ENCODE peak calls at places on chromosomes 12 and 14, in six cellular contexts. One of them, this sample, is unnamed.

GRCh38 chr12:40325349-40325960 is 100.7 kb downstream of the LRRK2 start:
- DNase-seq in omental fat pad: no peak
- DNase-seq in brain microvascular endothelial cell: peak; percentile 13
- DNase-seq in CD8-positive, alpha-beta T cell: no peak
- DNase-seq in mesothelial cell of epicardium: no peak
- DNase-seq in glutamatergic neuron: no peak
- DNase-seq in this sample: no peak

GRCh38 chr12:7555752-7556151 is 52.2 kb upstream of the CD163 start:
- DNase-seq in CD8-positive, alpha-beta T cell: no peak
- DNase-seq in omental fat pad: no peak
- DNase-seq in mesothelial cell of epicardium: no peak
- DNase-seq in brain microvascular endothelial cell: peak; percentile 77
- DNase-seq in glutamatergic neuron: no peak
- DNase-seq in this sample: no peak

GRCh38 chr14:61322799-61323290 is 1.5 kb downstream of the PRKCH start:
- DNase-seq in CD8-positive, alpha-beta T cell: peak; percentile 59
- DNase-seq in mesothelial cell of epicardium: no peak
- DNase-seq in omental fat pad: no peak
- DNase-seq in brain microvascular endothelial cell: no peak
- DNase-seq in glutamatergic neuron: no peak
- DNase-seq in this sample: no peak

GRCh38 chr14:53180272-53181221 is 27.4 kb upstream of the DDHD1 start:
- DNase-seq in CD8-positive, alpha-beta T cell: peak; percentile 13
- DNase-seq in brain microvascular endothelial cell: peak; percentile 35
- DNase-seq in mesothelial cell of epicardium: no peak
- DNase-seq in glutamatergic neuron: no peak
- DNase-seq in omental fat pad: no peak
- DNase-seq in this sample: no peak

GRCh38 chr12:6199531-6200265 is 502 bp upstream of the CD9 start:
- DNase-seq in glutamatergic neuron: peak; percentile 54
- DNase-seq in mesothelial cell of epicardium: no peak
- DNase-seq in omental fat pad: no peak
- DNase-seq in CD8-positive, alpha-beta T cell: no peak
- DNase-seq in brain microvascular endothelial cell: no peak
- DNase-seq in this sample: no peak

GRCh38 chr12:113030875-113031525 is 25.5 kb upstream of the DTX1 start:
- DNase-seq in glutamatergic neuron: peak; percentile 32
- DNase-seq in omental fat pad: no peak
- DNase-seq in CD8-positive, alpha-beta T cell: no peak
- DNase-seq in mesothelial cell of epicardium: no peak
- DNase-seq in brain microvascular endothelial cell: peak; percentile 65
- DNase-seq in this sample: no peak

GRCh38 chr12:14167005-14167628 is 185.7 kb upstream of the GRIN2B start:
- DNase-seq in omental fat pad: no peak
- DNase-seq in mesothelial cell of epicardium: peak; percentile 63
- DNase-seq in CD8-positive, alpha-beta T cell: peak; percentile 29
- DNase-seq in brain microvascular endothelial cell: peak; percentile 46
- DNase-seq in glutamatergic neuron: peak; percentile 60
- DNase-seq in this sample: no peak

GRCh38 chr12:65934480-65935115 is 110.3 kb downstream of the HMGA2 start:
- DNase-seq in omental fat pad: no peak
- DNase-seq in mesothelial cell of epicardium: no peak
- DNase-seq in brain microvascular endothelial cell: no peak
- DNase-seq in glutamatergic neuron: no peak
- DNase-seq in CD8-positive, alpha-beta T cell: no peak
- DNase-seq in this sample: no peak

GRCh38 chr12:2259368-2259767 is 206.6 kb downstream of the CACNA1C start:
- DNase-seq in glutamatergic neuron: no peak
- DNase-seq in brain microvascular endothelial cell: no peak
- DNase-seq in omental fat pad: no peak
- DNase-seq in mesothelial cell of epicardium: no peak
- DNase-seq in CD8-positive, alpha-beta T cell: no peak
- DNase-seq in this sample: no peak

GRCh38 chr12:128772249-128772648 is 51.5 kb downstream of the SLC15A4 start:
- DNase-seq in CD8-positive, alpha-beta T cell: no peak
- DNase-seq in glutamatergic neuron: no peak
- DNase-seq in omental fat pad: no peak
- DNase-seq in mesothelial cell of epicardium: no peak
- DNase-seq in brain microvascular endothelial cell: no peak
- DNase-seq in this sample: no peak

GRCh38 chr12:3469711-3470110 is 21.3 kb upstream of the PRMT8 start:
- DNase-seq in omental fat pad: no peak
- DNase-seq in mesothelial cell of epicardium: no peak
- DNase-seq in glutamatergic neuron: no peak
- DNase-seq in brain microvascular endothelial cell: no peak
- DNase-seq in CD8-positive, alpha-beta T cell: no peak
- DNase-seq in this sample: no peak

GRCh38 chr12:114853003-114853529 is 169.1 kb upstream of the TBX3 start:
- DNase-seq in omental fat pad: no peak
- DNase-seq in CD8-positive, alpha-beta T cell: no peak
- DNase-seq in mesothelial cell of epicardium: no peak
- DNase-seq in glutamatergic neuron: no peak
- DNase-seq in brain microvascular endothelial cell: no peak
- DNase-seq in this sample: no peak

GRCh38 chr14:44960146-44960545 is 1.6 kb downstream of the KLHL28 start:
- DNase-seq in brain microvascular endothelial cell: no peak
- DNase-seq in omental fat pad: no peak
- DNase-seq in CD8-positive, alpha-beta T cell: no peak
- DNase-seq in glutamatergic neuron: no peak
- DNase-seq in mesothelial cell of epicardium: no peak
- DNase-seq in this sample: no peak

GRCh38 chr14:78227466-78228077 is 57.4 kb downstream of the NRXN3 start:
- DNase-seq in brain microvascular endothelial cell: no peak
- DNase-seq in CD8-positive, alpha-beta T cell: no peak
- DNase-seq in omental fat pad: no peak
- DNase-seq in glutamatergic neuron: no peak
- DNase-seq in mesothelial cell of epicardium: no peak
- DNase-seq in this sample: no peak

GRCh38 chr14:34355584-34356266 is 106.3 kb downstream of the SPTSSA start:
- DNase-seq in glutamatergic neuron: no peak
- DNase-seq in omental fat pad: no peak
- DNase-seq in brain microvascular endothelial cell: peak; percentile 57
- DNase-seq in mesothelial cell of epicardium: no peak
- DNase-seq in CD8-positive, alpha-beta T cell: no peak
- DNase-seq in this sample: no peak

GRCh38 chr12:94186461-94187237 is 38.3 kb downstream of the PLXNC1 start:
- DNase-seq in brain microvascular endothelial cell: peak; percentile 41
- DNase-seq in glutamatergic neuron: peak; percentile 91
- DNase-seq in omental fat pad: peak; percentile 33
- DNase-seq in mesothelial cell of epicardium: peak; percentile 62
- DNase-seq in CD8-positive, alpha-beta T cell: no peak
- DNase-seq in this sample: no peak

GRCh38 chr14:62015248-62015647 is 253.0 kb downstream of the SNAPC1 start:
- DNase-seq in omental fat pad: no peak
- DNase-seq in brain microvascular endothelial cell: no peak
- DNase-seq in CD8-positive, alpha-beta T cell: no peak
- DNase-seq in mesothelial cell of epicardium: no peak
- DNase-seq in glutamatergic neuron: no peak
- DNase-seq in this sample: no peak

GRCh38 chr12:109443794-109444193 is 33.3 kb downstream of the KCTD10 start:
- DNase-seq in mesothelial cell of epicardium: no peak
- DNase-seq in glutamatergic neuron: no peak
- DNase-seq in omental fat pad: no peak
- DNase-seq in brain microvascular endothelial cell: no peak
- DNase-seq in CD8-positive, alpha-beta T cell: no peak
- DNase-seq in this sample: no peak

GRCh38 chr12:52243264-52243773 is 10.3 kb downstream of the KRT7 start:
- DNase-seq in omental fat pad: no peak
- DNase-seq in brain microvascular endothelial cell: no peak
- DNase-seq in CD8-positive, alpha-beta T cell: no peak
- DNase-seq in mesothelial cell of epicardium: no peak
- DNase-seq in glutamatergic neuron: no peak
- DNase-seq in this sample: no peak

GRCh38 chr14:99523661-99524050 is 42.4 kb downstream of the CCNK start:
- DNase-seq in brain microvascular endothelial cell: no peak
- DNase-seq in mesothelial cell of epicardium: no peak
- DNase-seq in glutamatergic neuron: peak; percentile 12
- DNase-seq in CD8-positive, alpha-beta T cell: no peak
- DNase-seq in omental fat pad: no peak
- DNase-seq in this sample: no peak

GRCh38 chr14:99525699-99526080 is 44.5 kb downstream of the CCNK start:
- DNase-seq in CD8-positive, alpha-beta T cell: no peak
- DNase-seq in glutamatergic neuron: no peak
- DNase-seq in omental fat pad: no peak
- DNase-seq in brain microvascular endothelial cell: no peak
- DNase-seq in mesothelial cell of epicardium: no peak
- DNase-seq in this sample: no peak

GRCh38 chr14:99524091-99524661 is 43.0 kb downstream of the CCNK start:
- DNase-seq in brain microvascular endothelial cell: no peak
- DNase-seq in omental fat pad: no peak
- DNase-seq in mesothelial cell of epicardium: no peak
- DNase-seq in glutamatergic neuron: peak; percentile 18
- DNase-seq in CD8-positive, alpha-beta T cell: no peak
- DNase-seq in this sample: no peak

GRCh38 chr14:99522934-99523660 is 41.9 kb downstream of the CCNK start:
- DNase-seq in omental fat pad: no peak
- DNase-seq in glutamatergic neuron: peak; percentile 19
- DNase-seq in brain microvascular endothelial cell: no peak
- DNase-seq in mesothelial cell of epicardium: no peak
- DNase-seq in CD8-positive, alpha-beta T cell: no peak
- DNase-seq in this sample: no peak

DNA sequence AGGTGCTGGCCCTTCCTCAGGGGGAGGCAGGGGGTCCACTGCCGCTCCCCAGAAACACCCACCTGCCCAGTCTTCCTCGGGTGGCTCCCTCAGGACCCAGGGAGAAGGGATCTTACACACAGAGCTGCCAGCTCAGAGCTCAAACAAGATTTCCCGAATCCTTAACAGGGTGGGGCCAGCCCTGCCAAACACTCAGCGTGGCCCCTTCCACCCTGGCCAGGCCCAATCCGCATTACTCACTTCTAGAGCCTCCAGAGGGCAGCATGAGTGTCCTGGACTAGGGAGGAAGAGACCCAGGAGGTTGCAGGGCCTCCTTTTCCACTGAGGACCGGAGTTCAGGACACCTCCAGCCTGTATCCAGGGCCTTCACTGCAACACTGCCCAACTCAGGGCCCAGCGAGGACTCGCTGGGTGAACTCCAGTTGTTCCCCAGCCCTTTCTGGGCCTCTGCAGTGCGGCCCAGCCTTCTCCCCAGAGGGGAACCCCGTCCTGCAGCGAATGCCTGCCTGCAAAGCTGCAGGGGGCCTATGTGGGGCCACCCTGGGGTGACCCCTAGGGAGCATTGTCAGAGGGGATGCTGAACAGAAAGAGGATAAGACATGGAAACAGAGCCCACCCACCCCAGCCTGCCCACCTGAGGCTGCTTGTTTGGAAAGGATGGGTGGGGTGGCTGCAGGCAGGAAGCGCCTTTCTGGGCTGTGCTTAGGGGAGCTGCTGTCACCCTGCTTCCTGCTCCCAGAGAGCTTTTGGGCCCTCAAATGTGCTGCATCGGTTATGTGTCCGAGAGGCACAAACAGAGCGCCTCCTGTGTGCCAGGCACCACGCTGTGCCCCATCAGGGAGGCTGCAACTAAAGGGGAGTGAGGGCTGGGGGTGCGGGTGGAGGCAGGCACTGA is 43.8 kb downstream of the CCNK start:
- DNase-seq in mesothelial cell of epicardium: no peak
- DNase-seq in omental fat pad: no peak
- DNase-seq in brain microvascular endothelial cell: peak; percentile 16
- DNase-seq in glutamatergic neuron: peak; percentile 15
- DNase-seq in CD8-positive, alpha-beta T cell: no peak
- DNase-seq in this sample: no peak
- TF ChIP-seq CTCF in mesothelial cell of epicardium: no peak
- TF ChIP-seq CTCF in omental fat pad: no peak
- TF ChIP-seq CTCF in brain microvascular endothelial cell: peak; percentile 57
- TF ChIP-seq CTCF in glutamatergic neuron: no peak
- TF ChIP-seq CTCF in CD8-positive, alpha-beta T cell: no peak
- TF ChIP-seq CTCF in this sample: no peak

GRCh38 chr14:101960225-101960624 is 4.1 kb upstream of the DYNC1H1 start:
- DNase-seq in omental fat pad: no peak
- DNase-seq in glutamatergic neuron: no peak
- DNase-seq in mesothelial cell of epicardium: no peak
- DNase-seq in CD8-positive, alpha-beta T cell: no peak
- DNase-seq in brain microvascular endothelial cell: no peak
- DNase-seq in this sample: no peak
- TF ChIP-seq CTCF in omental fat pad: no peak
- TF ChIP-seq CTCF in glutamatergic neuron: peak; percentile 25
- TF ChIP-seq CTCF in mesothelial cell of epicardium: no peak
- TF ChIP-seq CTCF in CD8-positive, alpha-beta T cell: no peak
- TF ChIP-seq CTCF in brain microvascular endothelial cell: peak; percentile 70
- TF ChIP-seq CTCF in this sample: peak; percentile 29

DNA sequence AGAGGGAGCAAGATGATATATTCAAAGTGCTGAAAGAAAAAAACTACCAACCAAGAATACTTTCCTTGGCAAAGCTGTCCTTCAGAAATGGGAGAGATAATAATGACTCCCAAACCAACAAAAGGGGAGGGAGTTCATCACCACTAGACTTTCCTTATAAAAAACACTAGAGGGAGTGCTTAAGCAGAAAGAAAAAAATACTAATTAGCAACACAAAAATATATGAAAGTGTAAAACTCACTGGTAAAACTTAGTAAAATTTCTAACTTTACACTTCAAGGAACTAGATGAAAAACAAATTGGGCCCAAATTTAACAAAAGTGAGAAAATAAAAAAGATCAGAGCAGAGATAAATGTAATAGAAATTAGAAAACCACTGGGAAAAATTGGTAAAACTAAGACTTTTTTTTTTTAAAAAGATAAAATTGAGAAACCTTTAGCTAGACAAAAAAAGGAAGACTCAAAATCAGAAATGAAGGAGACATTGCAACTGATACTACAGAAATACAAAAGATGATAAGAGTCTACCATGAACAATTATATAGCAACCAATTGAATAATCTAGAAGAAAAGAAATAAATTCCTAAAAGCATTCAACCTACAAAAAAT is 60.4 kb upstream of the FAR2 start:
- DNase-seq in brain microvascular endothelial cell: no peak
- DNase-seq in omental fat pad: no peak
- DNase-seq in CD8-positive, alpha-beta T cell: no peak
- DNase-seq in mesothelial cell of epicardium: no peak
- DNase-seq in glutamatergic neuron: no peak
- DNase-seq in this sample: no peak
- TF ChIP-seq CTCF in brain microvascular endothelial cell: peak; percentile 21
- TF ChIP-seq CTCF in omental fat pad: no peak
- TF ChIP-seq CTCF in CD8-positive, alpha-beta T cell: peak; percentile 64
- TF ChIP-seq CTCF in mesothelial cell of epicardium: no peak
- TF ChIP-seq CTCF in glutamatergic neuron: peak; percentile 51
- TF ChIP-seq CTCF in this sample: peak; percentile 61

DNA sequence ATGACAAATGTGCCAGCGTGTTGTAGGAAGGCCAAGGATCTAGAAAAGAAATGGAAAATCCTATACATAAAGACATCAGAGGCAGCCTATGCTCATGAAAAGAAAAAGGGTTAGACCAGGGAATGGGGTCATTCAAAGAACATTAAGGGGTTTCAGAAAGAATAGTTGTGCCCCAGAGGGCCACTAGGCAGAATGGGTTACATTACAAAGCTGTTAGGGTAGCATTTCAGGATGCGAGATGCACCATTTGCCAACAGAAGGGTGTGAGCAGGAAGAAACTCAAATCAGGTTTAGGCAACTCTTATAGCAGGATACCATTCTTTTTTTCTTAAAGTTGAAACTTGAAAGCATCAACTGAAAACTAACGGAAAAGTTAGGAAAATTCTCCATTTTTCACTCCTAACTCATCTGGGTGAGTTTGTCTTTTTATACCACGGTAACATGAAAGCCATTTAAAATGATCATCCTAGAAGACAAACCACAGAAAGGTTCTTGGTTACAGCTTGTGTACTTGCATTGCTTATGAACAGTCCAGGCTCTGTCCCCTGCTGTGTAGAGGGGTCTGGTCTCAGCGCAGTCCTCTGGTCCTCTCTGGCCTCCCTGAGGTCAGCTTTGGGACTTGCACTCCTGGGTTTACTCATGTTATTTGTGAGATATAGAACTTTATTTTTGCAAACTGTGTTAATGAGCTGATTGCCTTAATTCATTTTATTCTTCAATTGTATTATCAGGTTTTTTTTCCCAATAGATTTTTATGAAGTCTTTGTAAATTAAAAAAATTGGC is 209.1 kb downstream of the DACT1 start:
- DNase-seq in mesothelial cell of epicardium: no peak
- DNase-seq in CD8-positive, alpha-beta T cell: no peak
- DNase-seq in omental fat pad: no peak
- DNase-seq in brain microvascular endothelial cell: no peak
- DNase-seq in glutamatergic neuron: no peak
- DNase-seq in this sample: no peak
- TF ChIP-seq CTCF in mesothelial cell of epicardium: no peak
- TF ChIP-seq CTCF in CD8-positive, alpha-beta T cell: no peak
- TF ChIP-seq CTCF in omental fat pad: no peak
- TF ChIP-seq CTCF in brain microvascular endothelial cell: no peak
- TF ChIP-seq CTCF in glutamatergic neuron: no peak
- TF ChIP-seq CTCF in this sample: no peak